ENCODE peak calls at places on chromosomes 2 and 18, in seven cellular contexts. One of them, this sample, is unnamed.

GRCh38 chr2:39642054-39642742 is 23.5 kb upstream of the TMEM178A start:
- DNase-seq in IMR-90: peak
- DNase-seq in mesendoderm: no peak
- DNase-seq in thoracic aorta: no peak
- DNase-seq in CD4-positive, CD25-positive, alpha-beta regulatory T cell: no peak
- DNase-seq in upper lobe of right lung: no peak
- DNase-seq in ovary: no peak
- DNase-seq in this sample: peak

GRCh38 chr2:186588940-186589732 is 720 bp upstream of the ITGAV start:
- DNase-seq in mesendoderm: no peak
- DNase-seq in CD4-positive, CD25-positive, alpha-beta regulatory T cell: no peak
- DNase-seq in upper lobe of right lung: no peak
- DNase-seq in IMR-90: no peak
- DNase-seq in thoracic aorta: no peak
- DNase-seq in ovary: no peak
- DNase-seq in this sample: no peak

GRCh38 chr18:56124186-56124585 is 514.2 kb downstream of the TXNL1 start:
- DNase-seq in mesendoderm: no peak
- DNase-seq in ovary: no peak
- DNase-seq in thoracic aorta: no peak
- DNase-seq in CD4-positive, CD25-positive, alpha-beta regulatory T cell: no peak
- DNase-seq in upper lobe of right lung: no peak
- DNase-seq in IMR-90: peak
- DNase-seq in this sample: no peak

GRCh38 chr2:27737676-27738348 is 33.7 kb upstream of the MRPL33 start:
- DNase-seq in mesendoderm: no peak
- DNase-seq in upper lobe of right lung: no peak
- DNase-seq in CD4-positive, CD25-positive, alpha-beta regulatory T cell: no peak
- DNase-seq in IMR-90: peak
- DNase-seq in thoracic aorta: no peak
- DNase-seq in ovary: no peak
- DNase-seq in this sample: no peak

GRCh38 chr2:176178271-176178806 is 10.1 kb upstream of the HOXD1 start:
- DNase-seq in IMR-90: no peak
- DNase-seq in upper lobe of right lung: no peak
- DNase-seq in thoracic aorta: no peak
- DNase-seq in CD4-positive, CD25-positive, alpha-beta regulatory T cell: no peak
- DNase-seq in mesendoderm: peak
- DNase-seq in ovary: peak
- DNase-seq in this sample: no peak

GRCh38 chr2:3194828-3195227 is 182.8 kb downstream of the EIPR1 start:
- DNase-seq in upper lobe of right lung: no peak
- DNase-seq in ovary: no peak
- DNase-seq in mesendoderm: no peak
- DNase-seq in CD4-positive, CD25-positive, alpha-beta regulatory T cell: no peak
- DNase-seq in thoracic aorta: no peak
- DNase-seq in IMR-90: no peak
- DNase-seq in this sample: no peak

GRCh38 chr2:81304154-81304830 is 999.7 kb upstream of the LRRTM1 start:
- DNase-seq in ovary: no peak
- DNase-seq in mesendoderm: peak
- DNase-seq in thoracic aorta: no peak
- DNase-seq in upper lobe of right lung: no peak
- DNase-seq in IMR-90: no peak
- DNase-seq in CD4-positive, CD25-positive, alpha-beta regulatory T cell: no peak
- DNase-seq in this sample: no peak

GRCh38 chr2:98747888-98748287 is 17.0 kb upstream of the MGAT4A start:
- DNase-seq in upper lobe of right lung: no peak
- DNase-seq in mesendoderm: no peak
- DNase-seq in ovary: no peak
- DNase-seq in IMR-90: no peak
- DNase-seq in CD4-positive, CD25-positive, alpha-beta regulatory T cell: no peak
- DNase-seq in thoracic aorta: no peak
- DNase-seq in this sample: no peak

GRCh38 chr2:12828932-12829331 is 112.2 kb downstream of the TRIB2 start:
- DNase-seq in thoracic aorta: no peak
- DNase-seq in upper lobe of right lung: no peak
- DNase-seq in IMR-90: no peak
- DNase-seq in CD4-positive, CD25-positive, alpha-beta regulatory T cell: no peak
- DNase-seq in mesendoderm: no peak
- DNase-seq in ovary: no peak
- DNase-seq in this sample: no peak

GRCh38 chr2:207845202-207845864 is 75.6 kb upstream of the FZD5 start:
- DNase-seq in mesendoderm: no peak
- DNase-seq in IMR-90: no peak
- DNase-seq in upper lobe of right lung: no peak
- DNase-seq in CD4-positive, CD25-positive, alpha-beta regulatory T cell: no peak
- DNase-seq in thoracic aorta: no peak
- DNase-seq in ovary: no peak
- DNase-seq in this sample: no peak

GRCh38 chr2:30243231-30243630 is 11.9 kb downstream of the LBH start:
- DNase-seq in IMR-90: no peak
- DNase-seq in upper lobe of right lung: no peak
- DNase-seq in mesendoderm: no peak
- DNase-seq in CD4-positive, CD25-positive, alpha-beta regulatory T cell: no peak
- DNase-seq in thoracic aorta: no peak
- DNase-seq in ovary: no peak
- DNase-seq in this sample: no peak
- H3K27ac ChIP-seq in IMR-90: no peak
- H3K27ac ChIP-seq in upper lobe of right lung: no peak
- H3K27ac ChIP-seq in mesendoderm: no peak
- H3K27ac ChIP-seq in CD4-positive, CD25-positive, alpha-beta regulatory T cell: peak
- H3K27ac ChIP-seq in thoracic aorta: no peak
- H3K27ac ChIP-seq in ovary: no peak
- H3K27ac ChIP-seq in this sample: no peak

GRCh38 chr2:226581661-226582060 is 218.0 kb downstream of the IRS1 start:
- DNase-seq in ovary: no peak
- DNase-seq in mesendoderm: no peak
- DNase-seq in upper lobe of right lung: no peak
- DNase-seq in thoracic aorta: no peak
- DNase-seq in CD4-positive, CD25-positive, alpha-beta regulatory T cell: no peak
- DNase-seq in IMR-90: no peak
- DNase-seq in this sample: no peak

GRCh38 chr2:226581004-226581403 is 218.6 kb downstream of the IRS1 start:
- DNase-seq in thoracic aorta: no peak
- DNase-seq in ovary: no peak
- DNase-seq in CD4-positive, CD25-positive, alpha-beta regulatory T cell: no peak
- DNase-seq in mesendoderm: peak
- DNase-seq in upper lobe of right lung: no peak
- DNase-seq in IMR-90: no peak
- DNase-seq in this sample: no peak

GRCh38 chr2:226584656-226585055 is 215.0 kb downstream of the IRS1 start:
- DNase-seq in mesendoderm: no peak
- DNase-seq in CD4-positive, CD25-positive, alpha-beta regulatory T cell: no peak
- DNase-seq in IMR-90: no peak
- DNase-seq in thoracic aorta: no peak
- DNase-seq in ovary: no peak
- DNase-seq in upper lobe of right lung: no peak
- DNase-seq in this sample: no peak

GRCh38 chr2:226585130-226585561 is 214.5 kb downstream of the IRS1 start:
- DNase-seq in IMR-90: no peak
- DNase-seq in CD4-positive, CD25-positive, alpha-beta regulatory T cell: no peak
- DNase-seq in mesendoderm: no peak
- DNase-seq in ovary: no peak
- DNase-seq in thoracic aorta: no peak
- DNase-seq in upper lobe of right lung: no peak
- DNase-seq in this sample: no peak

DNA sequence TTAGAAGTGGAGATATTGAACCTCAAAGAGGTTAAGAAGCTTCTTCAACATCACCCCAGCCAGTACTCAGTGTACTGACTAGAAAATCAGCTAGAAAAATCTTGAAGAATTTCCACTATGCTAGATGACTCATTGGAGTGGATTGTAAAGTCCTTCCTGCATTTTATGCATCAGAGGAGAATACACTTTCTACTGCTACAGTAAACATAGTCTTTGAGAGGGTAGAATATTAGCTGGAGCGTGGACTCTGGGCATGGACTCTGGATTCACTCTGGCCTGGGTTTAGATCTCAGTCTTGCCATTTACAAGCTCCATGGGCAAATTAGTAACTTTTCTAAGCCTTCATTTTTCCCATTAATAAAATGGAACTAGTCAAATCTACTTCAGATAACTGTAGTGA is 215.9 kb downstream of the IRS1 start:
- DNase-seq in CD4-positive, CD25-positive, alpha-beta regulatory T cell: no peak
- DNase-seq in ovary: no peak
- DNase-seq in thoracic aorta: no peak
- DNase-seq in IMR-90: peak
- DNase-seq in mesendoderm: peak
- DNase-seq in upper lobe of right lung: no peak
- DNase-seq in this sample: no peak
- H3K27ac ChIP-seq in CD4-positive, CD25-positive, alpha-beta regulatory T cell: no peak
- H3K27ac ChIP-seq in ovary: no peak
- H3K27ac ChIP-seq in thoracic aorta: no peak
- H3K27ac ChIP-seq in IMR-90: peak
- H3K27ac ChIP-seq in mesendoderm: no peak
- H3K27ac ChIP-seq in upper lobe of right lung: no peak
- H3K27ac ChIP-seq in this sample: no peak

GRCh38 chr2:15931950-15932349 is 8.4 kb upstream of the MYCN start:
- DNase-seq in IMR-90: no peak
- DNase-seq in upper lobe of right lung: no peak
- DNase-seq in mesendoderm: no peak
- DNase-seq in CD4-positive, CD25-positive, alpha-beta regulatory T cell: no peak
- DNase-seq in thoracic aorta: no peak
- DNase-seq in ovary: no peak
- DNase-seq in this sample: no peak
- H3K27ac ChIP-seq in IMR-90: no peak
- H3K27ac ChIP-seq in upper lobe of right lung: no peak
- H3K27ac ChIP-seq in mesendoderm: no peak
- H3K27ac ChIP-seq in CD4-positive, CD25-positive, alpha-beta regulatory T cell: no peak
- H3K27ac ChIP-seq in thoracic aorta: no peak
- H3K27ac ChIP-seq in ovary: no peak
- H3K27ac ChIP-seq in this sample: no peak

GRCh38 chr2:489084-489483 is 188.1 kb downstream of the TMEM18 start:
- DNase-seq in thoracic aorta: no peak
- DNase-seq in upper lobe of right lung: no peak
- DNase-seq in mesendoderm: no peak
- DNase-seq in ovary: no peak
- DNase-seq in IMR-90: no peak
- DNase-seq in CD4-positive, CD25-positive, alpha-beta regulatory T cell: no peak
- DNase-seq in this sample: no peak

GRCh38 chr2:489838-490237 is 187.4 kb downstream of the TMEM18 start:
- DNase-seq in CD4-positive, CD25-positive, alpha-beta regulatory T cell: no peak
- DNase-seq in IMR-90: no peak
- DNase-seq in upper lobe of right lung: no peak
- DNase-seq in ovary: no peak
- DNase-seq in mesendoderm: no peak
- DNase-seq in thoracic aorta: no peak
- DNase-seq in this sample: no peak

GRCh38 chr2:494853-495252 is 182.4 kb downstream of the TMEM18 start:
- DNase-seq in CD4-positive, CD25-positive, alpha-beta regulatory T cell: no peak
- DNase-seq in thoracic aorta: no peak
- DNase-seq in ovary: no peak
- DNase-seq in mesendoderm: no peak
- DNase-seq in upper lobe of right lung: no peak
- DNase-seq in IMR-90: no peak
- DNase-seq in this sample: no peak

GRCh38 chr2:493278-493677 is 183.9 kb downstream of the TMEM18 start:
- DNase-seq in upper lobe of right lung: no peak
- DNase-seq in thoracic aorta: no peak
- DNase-seq in IMR-90: no peak
- DNase-seq in CD4-positive, CD25-positive, alpha-beta regulatory T cell: no peak
- DNase-seq in ovary: no peak
- DNase-seq in mesendoderm: peak
- DNase-seq in this sample: no peak

DNA sequence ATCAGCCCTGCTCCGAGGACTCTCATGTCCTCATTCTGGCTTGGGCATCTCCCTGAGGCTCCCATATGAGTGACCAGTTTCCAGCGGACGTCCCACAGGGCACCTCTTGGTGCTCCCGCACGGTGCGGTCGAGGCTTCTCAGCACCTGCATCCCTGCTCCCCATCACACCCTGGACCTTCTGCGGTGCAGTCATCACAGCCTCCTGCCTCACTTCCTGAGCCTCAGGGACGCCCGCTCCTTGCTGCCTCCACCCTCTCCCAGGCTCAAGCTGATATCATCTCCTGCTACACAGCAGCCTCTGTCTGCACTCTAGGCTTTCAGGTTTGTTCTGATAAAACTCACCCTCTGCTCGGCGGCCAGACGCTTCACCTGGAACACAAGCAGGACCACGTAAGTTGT is 185.0 kb downstream of the TMEM18 start:
- DNase-seq in ovary: no peak
- DNase-seq in CD4-positive, CD25-positive, alpha-beta regulatory T cell: no peak
- DNase-seq in upper lobe of right lung: no peak
- DNase-seq in IMR-90: no peak
- DNase-seq in thoracic aorta: no peak
- DNase-seq in mesendoderm: no peak
- DNase-seq in this sample: no peak
- H3K27ac ChIP-seq in ovary: no peak
- H3K27ac ChIP-seq in CD4-positive, CD25-positive, alpha-beta regulatory T cell: no peak
- H3K27ac ChIP-seq in upper lobe of right lung: no peak
- H3K27ac ChIP-seq in IMR-90: no peak
- H3K27ac ChIP-seq in thoracic aorta: no peak
- H3K27ac ChIP-seq in mesendoderm: no peak
- H3K27ac ChIP-seq in this sample: no peak

DNA sequence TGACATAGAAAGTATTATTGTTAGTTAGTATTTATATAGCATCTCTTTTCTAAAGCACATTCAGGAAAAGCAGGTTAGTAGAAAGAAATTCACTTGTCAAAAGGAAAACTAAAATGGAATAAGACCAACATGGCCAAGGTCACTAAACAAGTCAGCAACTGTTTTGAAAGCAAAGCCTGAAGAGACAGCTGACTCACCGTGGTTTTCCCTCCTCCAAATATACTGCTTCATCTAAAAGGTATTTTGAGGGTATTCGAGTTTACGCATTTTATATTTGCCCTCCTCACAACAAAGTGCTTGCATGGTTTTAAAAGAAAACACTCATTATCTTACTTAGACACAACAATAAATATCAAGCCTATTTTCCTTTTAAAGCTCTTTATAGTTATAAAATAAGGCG is 24.0 kb downstream of the ZNF385B start:
- DNase-seq in IMR-90: peak
- DNase-seq in ovary: no peak
- DNase-seq in CD4-positive, CD25-positive, alpha-beta regulatory T cell: no peak
- DNase-seq in mesendoderm: peak
- DNase-seq in thoracic aorta: no peak
- DNase-seq in upper lobe of right lung: no peak
- DNase-seq in this sample: no peak
- H3K27ac ChIP-seq in IMR-90: no peak
- H3K27ac ChIP-seq in ovary: no peak
- H3K27ac ChIP-seq in CD4-positive, CD25-positive, alpha-beta regulatory T cell: no peak
- H3K27ac ChIP-seq in mesendoderm: no peak
- H3K27ac ChIP-seq in thoracic aorta: no peak
- H3K27ac ChIP-seq in upper lobe of right lung: no peak
- H3K27ac ChIP-seq in this sample: no peak